ENCODE peak calls at places on chromosome 10, in seven cellular contexts. P is H9, L is neuronal stem cell, F is H1, R is mesenchymal stem cell, Y is trophoblast cell, K is mesendoderm. M is an unnamed sample.

GRCh38 chr10:101580486-101581399 is 7.3 kb downstream of the POLL start:
- DNase-seq in P (no peak), L (no peak), F (peak; percentile 47), R (no peak), Y (no peak), K (no peak), M (no peak)

GRCh38 chr10:6465437-6465836 is 114.6 kb downstream of the PRKCQ start:
- DNase-seq in P (no peak), L (no peak), F (no peak), R (no peak), Y (no peak), K (no peak), M (no peak)

GRCh38 chr10:5563991-5564536 is 39.3 kb downstream of the CALML3 start:
- DNase-seq in P (no peak), L (no peak), F (no peak), R (peak; percentile 72), Y (no peak), K (no peak), M (peak; percentile 61)

GRCh38 chr10:132354356-132355094 is 22.5 kb downstream of the LRRC27 start:
- DNase-seq in P (no peak), L (no peak), F (no peak), R (no peak), Y (no peak), K (no peak), M (no peak)

GRCh38 chr10:72087392-72087968 is 871 bp downstream of the SPOCK2 start:
- DNase-seq in P (peak; percentile 32), L (no peak), F (peak; percentile 66), R (no peak), Y (no peak), K (no peak), M (no peak)

GRCh38 chr10:51001587-51001986 is 72.7 kb upstream of the PRKG1 start:
- DNase-seq in P (no peak), L (no peak), F (no peak), R (peak; percentile 60), Y (peak; percentile 45), K (peak; percentile 37), M (no peak)

GRCh38 chr10:16520900-16521299 is 779 bp downstream of the C1QL3 start:
- DNase-seq in P (peak; percentile 59), L (no peak), F (peak; percentile 77), R (peak; percentile 16), Y (no peak), K (peak; percentile 59), M (peak; percentile 12)

GRCh38 chr10:73310475-73310874 is 48.2 kb downstream of the CFAP70 start:
- DNase-seq in P (no peak), L (no peak), F (no peak), R (no peak), Y (no peak), K (no peak), M (no peak)

GRCh38 chr10:112230325-112230988 is 46.9 kb upstream of the GPAM start:
- DNase-seq in P (no peak), L (no peak), F (no peak), R (no peak), Y (no peak), K (peak; percentile 42), M (peak; percentile 58)

GRCh38 chr10:115572740-115573455 is 479.7 kb downstream of the ATRNL1 start:
- DNase-seq in P (peak; percentile 68), L (no peak), F (peak; percentile 61), R (no peak), Y (no peak), K (peak; percentile 54), M (no peak)

GRCh38 chr10:130137659-130138478 is 1.7 kb downstream of the GLRX3 start:
- DNase-seq in P (no peak), L (no peak), F (no peak), R (no peak), Y (no peak), K (no peak), M (no peak)

GRCh38 chr10:130137077-130137448 is 872 bp downstream of the GLRX3 start:
- DNase-seq in P (no peak), L (peak; percentile 26), F (no peak), R (peak; percentile 80), Y (no peak), K (peak; percentile 69), M (peak; percentile 48)

GRCh38 chr10:130135676-130136213 is 446 bp upstream of the GLRX3 start:
- DNase-seq in P (no peak), L (no peak), F (no peak), R (no peak), Y (no peak), K (no peak), M (no peak)

GRCh38 chr10:130138479-130138866 is 2.3 kb downstream of the GLRX3 start:
- DNase-seq in P (no peak), L (no peak), F (no peak), R (peak; percentile 82), Y (peak; percentile 47), K (peak; percentile 81), M (peak; percentile 69)

GRCh38 chr10:130136214-130137076 is at the start of gene GLRX3:
- DNase-seq in P (peak; percentile 90), L (peak; percentile 90), F (peak; percentile 91), R (peak; percentile 87), Y (peak; percentile 91), K (peak; percentile 92), M (peak; percentile 71)
- H3K23ac ChIP-seq in P (no peak within 1 kb of the TSS), L (peak within 1 kb of the TSS; percentile 99), F (no peak within 1 kb of the TSS), R (peak within 1 kb of the TSS; percentile 83), Y (no peak within 1 kb of the TSS), K (peak within 1 kb of the TSS; percentile 50), M (peak within 1 kb of the TSS; percentile 69)

DNA sequence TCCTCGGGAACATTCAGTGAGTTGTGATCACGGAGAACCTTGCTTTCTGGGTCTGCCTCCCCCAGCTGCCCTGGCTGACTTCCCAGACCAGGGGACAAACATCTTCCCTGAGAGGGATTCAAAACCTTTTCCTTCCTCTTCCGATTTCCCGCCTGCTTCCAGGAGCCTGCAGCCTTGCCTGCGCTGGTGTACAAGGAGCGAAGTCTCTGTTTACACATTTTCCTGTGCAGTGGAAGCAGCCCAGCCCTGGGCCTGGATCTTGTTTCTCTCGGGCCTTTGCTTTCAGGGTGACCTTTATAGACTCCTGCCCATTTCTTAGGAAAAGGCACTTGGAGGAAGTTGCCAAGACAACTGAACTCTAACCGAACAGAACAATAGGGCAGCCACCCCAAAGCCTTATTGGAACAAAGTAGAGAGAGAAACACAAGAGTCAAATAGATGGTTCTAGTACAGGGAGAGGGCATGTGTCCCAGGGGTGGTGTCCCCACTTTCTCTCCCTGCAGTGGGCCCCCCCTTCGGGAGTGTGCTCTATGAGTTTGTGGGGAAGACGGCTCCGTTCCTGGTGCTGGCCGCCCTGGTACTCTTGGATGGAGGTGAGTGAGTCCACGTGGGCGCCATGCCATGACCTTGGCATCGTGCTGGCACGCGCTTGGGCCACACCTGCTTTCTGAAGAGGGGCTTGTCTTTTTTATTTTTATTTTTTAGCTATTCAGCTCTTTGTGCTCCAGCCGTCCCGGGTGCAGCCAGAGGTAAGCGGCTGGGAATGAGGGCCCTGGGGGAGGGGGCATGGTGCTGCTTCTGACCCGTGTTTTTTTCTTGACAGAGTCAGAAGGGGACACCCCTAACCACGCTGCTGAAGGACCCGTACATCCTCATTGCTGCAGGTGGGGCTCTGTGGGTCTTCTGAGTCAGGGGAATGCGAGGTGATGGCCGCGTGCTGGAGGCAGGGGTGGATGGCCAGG is 14.1 kb downstream of the SLC18A2 start:
- DNase-seq in P (no peak), L (no peak), F (no peak), R (no peak), Y (no peak), K (no peak), M (no peak)
- H3K23ac ChIP-seq in P (no peak overlapping the region), L (no peak overlapping the region), F (no peak overlapping the region), R (no peak overlapping the region), Y (no peak overlapping the region), K (no peak overlapping the region), M (no peak overlapping the region)

DNA sequence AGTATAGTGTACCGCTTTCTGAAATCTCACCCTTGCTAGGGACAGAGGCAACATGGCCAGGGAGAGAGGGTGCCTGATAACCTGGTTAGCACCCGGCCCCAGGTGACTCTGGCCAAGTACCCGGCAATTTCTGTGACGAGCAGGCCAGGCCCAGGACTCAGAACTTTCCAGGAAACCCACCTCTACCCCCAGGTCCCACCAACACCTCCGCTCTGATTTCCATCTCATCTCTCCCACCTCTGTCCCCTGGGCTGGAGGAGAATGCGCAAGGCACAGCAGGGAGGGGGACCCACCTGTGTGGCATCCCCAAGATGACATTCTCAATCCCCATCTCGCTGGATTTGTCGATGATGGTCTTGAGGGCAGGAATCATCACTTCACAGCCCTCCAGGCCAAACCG is 11.6 kb downstream of the OGDHL start:
- DNase-seq in P (no peak), L (no peak), F (no peak), R (no peak), Y (no peak), K (no peak), M (no peak)
- H3K23ac ChIP-seq in P (no peak overlapping the region), L (peak overlapping the region; percentile 17), F (no peak overlapping the region), R (no peak overlapping the region), Y (no peak overlapping the region), K (no peak overlapping the region), M (no peak overlapping the region)

GRCh38 chr10:15313844-15314243 is 57.2 kb downstream of the FAM171A1 start:
- DNase-seq in P (no peak), L (no peak), F (no peak), R (peak; percentile 71), Y (no peak), K (peak; percentile 67), M (no peak)
- H3K23ac ChIP-seq in P (no peak overlapping the region), L (no peak overlapping the region), F (no peak overlapping the region), R (no peak overlapping the region), Y (no peak overlapping the region), K (no peak overlapping the region), M (peak overlapping the region; percentile 40)

GRCh38 chr10:122844146-122844545 is 1.5 kb downstream of the CUZD1 start:
- DNase-seq in P (no peak), L (no peak), F (no peak), R (no peak), Y (no peak), K (no peak), M (no peak)
- H3K23ac ChIP-seq in P (no peak overlapping the region), L (no peak overlapping the region), F (no peak overlapping the region), R (no peak overlapping the region), Y (no peak overlapping the region), K (no peak overlapping the region), M (no peak overlapping the region)